ENCODE peak calls at places on chromosomes 4 and X, in seven cellular contexts. M, T, A, X, R, W and F are unnamed samples.

GRCh38 chr4:119672938-119673337 is 44.3 kb upstream of the PDE5A start:
- DNase-seq in T (no peak), X (no peak), M (no peak), A (no peak), R (no peak), W (no peak), F (no peak)

GRCh38 chrX:54794795-54795194 is 3.3 kb downstream of the ITIH6 start:
- DNase-seq in T (no peak), X (no peak), W (no peak), M (no peak), A (no peak), R (no peak), F (no peak)

GRCh38 chrX:2549874-2550273 is 49.1 kb upstream of the DHRSX start:
- DNase-seq in A (no peak), R (no peak), T (no peak), M (no peak), X (no peak), W (no peak), F (peak; percentile 81)

GRCh38 chr4:184331155-184331995 is 113.7 kb upstream of the ENPP6 start:
- DNase-seq in M (no peak), X (no peak), A (no peak), R (no peak), W (no peak), T (no peak), F (no peak)

GRCh38 chrX:44305921-44306320 is 37.6 kb downstream of the EFHC2 start:
- DNase-seq in X (no peak), A (no peak), T (no peak), M (no peak), R (no peak), W (no peak), F (no peak)

GRCh38 chrX:117376460-117376859 is 740.1 kb downstream of the KLHL13 start:
- DNase-seq in T (no peak), M (no peak), X (no peak), A (no peak), W (no peak), R (no peak), F (no peak)

GRCh38 chr4:147840846-147841732 is 109.2 kb downstream of the ARHGAP10 start:
- DNase-seq in M (no peak), R (no peak), X (no peak), A (no peak), T (no peak), W (peak; percentile 56), F (no peak)

GRCh38 chr4:34202154-34202553 is 2042.2 kb downstream of the ARAP2 start:
- DNase-seq in W (no peak), M (no peak), R (no peak), A (no peak), T (no peak), X (no peak), F (no peak)

GRCh38 chr4:40525811-40526598 is 103.7 kb downstream of the RBM47 start:
- DNase-seq in X (no peak), A (no peak), T (no peak), M (peak; percentile 90), R (no peak), W (peak; percentile 93), F (no peak)

GRCh38 chr4:89222171-89222570 is 85.4 kb downstream of the GPRIN3 start:
- DNase-seq in M (no peak), X (no peak), R (no peak), A (no peak), W (no peak), T (no peak), F (no peak)

GRCh38 chr4:158572608-158573007 is 50.9 kb downstream of the RXFP1 start:
- DNase-seq in X (no peak), T (no peak), A (no peak), R (no peak), M (no peak), W (no peak), F (no peak)

GRCh38 chr4:159048166-159048886 is 54.6 kb upstream of the RAPGEF2 start:
- DNase-seq in T (peak; percentile 84), X (peak; percentile 84), R (peak; percentile 56), M (peak; percentile 85), W (peak; percentile 88), A (no peak), F (peak; percentile 77)

GRCh38 chrX:136115124-136115908 is 32.0 kb upstream of the FHL1 start:
- DNase-seq in X (no peak), T (no peak), M (peak; percentile 46), W (peak; percentile 21), R (no peak), A (no peak), F (no peak)

GRCh38 chr4:177554966-177555574 is 112.8 kb upstream of the AGA start:
- DNase-seq in M (peak; percentile 46), W (peak; percentile 63), X (no peak), A (no peak), T (no peak), R (peak; percentile 33), F (peak; percentile 44)

GRCh38 chr4:11729548-11729947 is 300.9 kb upstream of the HS3ST1 start:
- DNase-seq in R (no peak), W (peak; percentile 46), M (no peak), A (no peak), T (no peak), X (no peak), F (no peak)

GRCh38 chr4:93960916-93961315 is 132.4 kb downstream of the ATOH1 start:
- DNase-seq in W (no peak), R (no peak), X (no peak), A (no peak), T (no peak), M (no peak), F (no peak)

GRCh38 chrX:49838374-49838773 is 9.3 kb downstream of the PAGE4 start:
- DNase-seq in W (peak; percentile 24), T (no peak), A (no peak), X (no peak), M (peak; percentile 40), R (peak; percentile 19), F (peak; percentile 54)

GRCh38 chr4:154164931-154165839 is 326.4 kb downstream of the DCHS2 start:
- DNase-seq in A (no peak), X (no peak), M (peak; percentile 96), W (peak; percentile 84), R (no peak), T (no peak), F (no peak)

GRCh38 chr4:183186803-183187202 is 87.7 kb downstream of the WWC2 start:
- DNase-seq in X (no peak), M (no peak), A (no peak), T (no peak), R (no peak), W (no peak), F (no peak)

GRCh38 chr4:139734875-139735380 is 69.3 kb downstream of the MGST2 start:
- DNase-seq in A (peak; percentile 17), W (peak; percentile 88), X (peak; percentile 96), T (peak; percentile 95), R (peak; percentile 98), M (peak; percentile 87), F (no peak)

GRCh38 chr4:4440333-4441061 is 53.6 kb downstream of the NSG1 start:
- DNase-seq in T (no peak), X (no peak), W (no peak), R (no peak), A (no peak), M (no peak), F (peak; percentile 53)

GRCh38 chr4:181372014-181372413 is 871.2 kb upstream of the TENM3 start:
- DNase-seq in T (no peak), A (no peak), R (no peak), W (no peak), X (no peak), M (no peak), F (no peak)

GRCh38 chrX:2147928-2148327 is 352.8 kb downstream of the DHRSX start:
- DNase-seq in M (no peak), R (no peak), T (no peak), W (no peak), A (no peak), X (no peak), F (no peak)

GRCh38 chr4:8441499-8442091 is 1.0 kb downstream of the TRMT44 start:
- DNase-seq in T (no peak), R (no peak), W (no peak), M (no peak), A (no peak), X (no peak), F (no peak)

GRCh38 chr4:8439914-8440490 is 521 bp downstream of the ACOX3 start:
- DNase-seq in M (no peak), T (no peak), R (no peak), X (no peak), W (peak; percentile 47), A (no peak), F (peak; percentile 31)

GRCh38 chr4:8438743-8439142 is 1.8 kb downstream of the ACOX3 start:
- DNase-seq in X (no peak), M (no peak), R (no peak), A (no peak), W (no peak), T (no peak), F (no peak)

GRCh38 chr4:8439168-8439567 is 1.4 kb downstream of the ACOX3 start:
- DNase-seq in X (no peak), M (no peak), R (no peak), T (no peak), W (no peak), A (no peak), F (no peak)

GRCh38 chr4:8440491-8441311 is at the start of the genes ACOX3 and TRMT44:
- DNase-seq in M (peak; percentile 93), T (peak; percentile 97), W (peak; percentile 96), R (peak; percentile 88), X (peak; percentile 96), A (peak; percentile 94), F (peak; percentile 69)
- H3K4me1 ChIP-seq in M (peaks cover 22% of the 10 kb centered on the region), T (peaks cover 10% of the 10 kb centered on the region), W (peaks cover 50% of the 10 kb centered on the region), R (no peaks in the 10 kb centered on the region), X (peaks cover 13% of the 10 kb centered on the region), A (peaks cover 47% of the 10 kb centered on the region), F (peaks cover 8% of the 10 kb centered on the region)

DNA sequence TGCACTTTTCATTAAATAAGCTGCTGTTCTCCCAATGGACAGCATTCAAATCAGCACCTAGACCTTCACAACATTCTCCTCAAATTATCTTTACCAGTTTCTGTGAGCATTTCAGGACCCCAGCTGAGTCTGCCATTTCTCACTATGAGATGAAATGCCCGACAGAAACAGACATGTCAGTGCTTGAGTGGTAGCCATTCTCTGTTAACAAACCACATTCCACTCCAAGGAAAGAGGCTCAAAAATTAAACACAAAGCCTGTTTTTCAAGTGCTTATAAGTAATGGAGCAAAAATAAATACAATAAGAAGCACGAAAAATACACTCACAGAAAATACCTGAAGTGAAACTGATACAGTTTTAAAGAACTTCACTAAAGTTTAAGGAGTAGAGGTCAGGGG is 320.2 kb upstream of the PRPS2 start:
- DNase-seq in A (no peak), W (no peak), X (no peak), T (no peak), M (no peak), R (no peak), F (no peak)
- H3K4me3 ChIP-seq in A (no peak overlapping the region), W (no peak overlapping the region), X (no peak overlapping the region), T (no peak overlapping the region), M (no peak overlapping the region), R (no peak overlapping the region), F (no peak overlapping the region)

GRCh38 chr4:38837334-38837733 is 19.3 kb downstream of the TLR6 start:
- DNase-seq in X (no peak), A (no peak), W (no peak), T (no peak), R (no peak), M (no peak), F (no peak)
- H3K9me3 ChIP-seq in X (no peaks in the 10 kb centered on the region), A (no peaks in the 10 kb centered on the region), W (no peaks in the 10 kb centered on the region), T (no peaks in the 10 kb centered on the region), R (no peaks in the 10 kb centered on the region), M (peaks cover 7% of the 10 kb centered on the region), F (no peaks in the 10 kb centered on the region)

DNA sequence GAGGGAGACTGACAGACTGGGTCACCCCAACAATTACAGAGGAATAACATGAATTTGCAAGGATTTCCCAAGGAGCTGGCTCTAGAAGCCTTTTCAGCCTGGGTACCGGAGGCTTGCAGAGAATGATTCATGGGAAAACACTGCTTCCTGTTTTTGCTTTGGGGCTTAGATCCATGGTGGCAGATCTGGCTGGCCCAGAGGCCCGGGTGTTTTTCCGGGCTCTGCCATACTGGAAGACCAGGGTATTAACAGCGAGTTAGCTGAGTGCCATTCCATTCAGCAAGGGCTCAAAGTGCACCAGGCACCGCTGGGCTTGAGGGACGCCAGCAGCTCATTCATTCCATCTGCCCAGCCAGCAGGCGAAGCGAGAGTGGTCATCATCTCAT is 1.3 kb downstream of the WDR1 start:
- DNase-seq in T (no peak), W (peak; percentile 67), A (no peak), R (no peak), X (no peak), M (peak; percentile 85), F (peak; percentile 17)
- H3K4me1 ChIP-seq in T (peaks cover 5% of the 10 kb centered on the region), W (peaks cover 43% of the 10 kb centered on the region), A (peaks cover 82% of the 10 kb centered on the region), R (peaks cover 3% of the 10 kb centered on the region), X (peaks cover 16% of the 10 kb centered on the region), M (peaks cover 43% of the 10 kb centered on the region), F (peaks cover 10% of the 10 kb centered on the region)